ENCODE peak calls at places on chromosomes 6 and 20, in six cellular contexts. One of them, this sample, is unnamed.

GRCh38 chr20:59831024-59831900 is 102.2 kb downstream of the SYCP2 start:
- DNase-seq in naive thymus-derived CD4-positive, alpha-beta T cell: no peak
- DNase-seq in pancreas: no peak
- DNase-seq in HL-60: no peak
- DNase-seq in adrenal gland: no peak
- DNase-seq in brain microvascular endothelial cell: no peak
- DNase-seq in this sample: peak

GRCh38 chr6:100906325-100906724 is 25.2 kb upstream of the ASCC3 start:
- DNase-seq in naive thymus-derived CD4-positive, alpha-beta T cell: no peak
- DNase-seq in pancreas: no peak
- DNase-seq in HL-60: no peak
- DNase-seq in adrenal gland: no peak
- DNase-seq in brain microvascular endothelial cell: no peak
- DNase-seq in this sample: no peak

GRCh38 chr20:54208492-54209044 is 681 bp downstream of the PFDN4 start:
- DNase-seq in naive thymus-derived CD4-positive, alpha-beta T cell: no peak
- DNase-seq in pancreas: no peak
- DNase-seq in HL-60: peak
- DNase-seq in adrenal gland: no peak
- DNase-seq in brain microvascular endothelial cell: peak
- DNase-seq in this sample: no peak

GRCh38 chr20:62899633-62900051 is 26.7 kb downstream of the DIDO1 start:
- DNase-seq in naive thymus-derived CD4-positive, alpha-beta T cell: no peak
- DNase-seq in pancreas: no peak
- DNase-seq in HL-60: no peak
- DNase-seq in adrenal gland: no peak
- DNase-seq in brain microvascular endothelial cell: no peak
- DNase-seq in this sample: no peak

GRCh38 chr20:4894981-4895381 is 106.3 kb downstream of the SLC23A2 start:
- DNase-seq in naive thymus-derived CD4-positive, alpha-beta T cell: no peak
- DNase-seq in pancreas: no peak
- DNase-seq in HL-60: no peak
- DNase-seq in adrenal gland: no peak
- DNase-seq in brain microvascular endothelial cell: no peak
- DNase-seq in this sample: no peak

GRCh38 chr20:38692436-38693411 is 31.6 kb upstream of the SLC32A1 start:
- DNase-seq in naive thymus-derived CD4-positive, alpha-beta T cell: peak
- DNase-seq in pancreas: no peak
- DNase-seq in HL-60: no peak
- DNase-seq in adrenal gland: peak
- DNase-seq in brain microvascular endothelial cell: peak
- DNase-seq in this sample: no peak

GRCh38 chr6:16739329-16739801 is 21.9 kb downstream of the ATXN1 start:
- DNase-seq in naive thymus-derived CD4-positive, alpha-beta T cell: no peak
- DNase-seq in pancreas: no peak
- DNase-seq in HL-60: no peak
- DNase-seq in adrenal gland: no peak
- DNase-seq in brain microvascular endothelial cell: no peak
- DNase-seq in this sample: no peak

GRCh38 chr6:56525976-56526375 is 116.7 kb downstream of the DST start:
- DNase-seq in naive thymus-derived CD4-positive, alpha-beta T cell: no peak
- DNase-seq in pancreas: no peak
- DNase-seq in HL-60: no peak
- DNase-seq in adrenal gland: no peak
- DNase-seq in brain microvascular endothelial cell: no peak
- DNase-seq in this sample: no peak

GRCh38 chr6:19137419-19138035 is 699.6 kb upstream of the ID4 start:
- DNase-seq in naive thymus-derived CD4-positive, alpha-beta T cell: no peak
- DNase-seq in pancreas: no peak
- DNase-seq in HL-60: no peak
- DNase-seq in adrenal gland: no peak
- DNase-seq in brain microvascular endothelial cell: no peak
- DNase-seq in this sample: no peak

GRCh38 chr20:44796311-44796710 is 14.0 kb downstream of the RIMS4 start:
- DNase-seq in naive thymus-derived CD4-positive, alpha-beta T cell: no peak
- DNase-seq in pancreas: no peak
- DNase-seq in HL-60: no peak
- DNase-seq in adrenal gland: no peak
- DNase-seq in brain microvascular endothelial cell: no peak
- DNase-seq in this sample: no peak

GRCh38 chr20:46122071-46122470 is 4.0 kb downstream of the CD40 start:
- DNase-seq in naive thymus-derived CD4-positive, alpha-beta T cell: no peak
- DNase-seq in pancreas: no peak
- DNase-seq in HL-60: no peak
- DNase-seq in adrenal gland: no peak
- DNase-seq in brain microvascular endothelial cell: peak
- DNase-seq in this sample: no peak

GRCh38 chr6:4134841-4135664 is at the start of gene ECI2:
- DNase-seq in naive thymus-derived CD4-positive, alpha-beta T cell: peak
- DNase-seq in pancreas: peak
- DNase-seq in HL-60: peak
- DNase-seq in adrenal gland: peak
- DNase-seq in brain microvascular endothelial cell: no peak
- DNase-seq in this sample: peak

GRCh38 chr6:149473080-149474052 is 11.4 kb downstream of the ZC3H12D start:
- DNase-seq in naive thymus-derived CD4-positive, alpha-beta T cell: no peak
- DNase-seq in pancreas: no peak
- DNase-seq in HL-60: no peak
- DNase-seq in adrenal gland: no peak
- DNase-seq in brain microvascular endothelial cell: no peak
- DNase-seq in this sample: no peak

GRCh38 chr20:54132612-54133433 is 41.0 kb downstream of the CYP24A1 start:
- DNase-seq in naive thymus-derived CD4-positive, alpha-beta T cell: no peak
- DNase-seq in pancreas: no peak
- DNase-seq in HL-60: peak
- DNase-seq in adrenal gland: peak
- DNase-seq in brain microvascular endothelial cell: peak
- DNase-seq in this sample: no peak

GRCh38 chr6:28656715-28657114 is 131.0 kb downstream of the GPX5 start:
- DNase-seq in naive thymus-derived CD4-positive, alpha-beta T cell: no peak
- DNase-seq in pancreas: no peak
- DNase-seq in HL-60: no peak
- DNase-seq in adrenal gland: no peak
- DNase-seq in brain microvascular endothelial cell: no peak
- DNase-seq in this sample: no peak

GRCh38 chr6:127058936-127059335 is 59.5 kb upstream of the RSPO3 start:
- DNase-seq in naive thymus-derived CD4-positive, alpha-beta T cell: no peak
- DNase-seq in pancreas: no peak
- DNase-seq in HL-60: no peak
- DNase-seq in adrenal gland: no peak
- DNase-seq in brain microvascular endothelial cell: no peak
- DNase-seq in this sample: no peak

GRCh38 chr6:123036663-123037062 is 40.6 kb downstream of the CLVS2 start:
- DNase-seq in naive thymus-derived CD4-positive, alpha-beta T cell: no peak
- DNase-seq in pancreas: no peak
- DNase-seq in HL-60: no peak
- DNase-seq in adrenal gland: no peak
- DNase-seq in brain microvascular endothelial cell: no peak
- DNase-seq in this sample: no peak

GRCh38 chr6:128507337-128508310 is 12.8 kb downstream of the PTPRK start:
- DNase-seq in naive thymus-derived CD4-positive, alpha-beta T cell: no peak
- DNase-seq in pancreas: no peak
- DNase-seq in HL-60: no peak
- DNase-seq in adrenal gland: no peak
- DNase-seq in brain microvascular endothelial cell: peak
- DNase-seq in this sample: no peak

GRCh38 chr6:167965602-167966539 is 31.6 kb upstream of the KIF25 start:
- DNase-seq in naive thymus-derived CD4-positive, alpha-beta T cell: no peak
- DNase-seq in pancreas: no peak
- DNase-seq in HL-60: no peak
- DNase-seq in adrenal gland: no peak
- DNase-seq in brain microvascular endothelial cell: no peak
- DNase-seq in this sample: peak

GRCh38 chr6:46129634-46130505 is at the start of gene ENPP4:
- DNase-seq in naive thymus-derived CD4-positive, alpha-beta T cell: peak
- DNase-seq in pancreas: peak
- DNase-seq in HL-60: peak
- DNase-seq in adrenal gland: peak
- DNase-seq in brain microvascular endothelial cell: peak
- DNase-seq in this sample: peak

GRCh38 chr20:42567409-42567808 is 622.3 kb downstream of the PTPRT start:
- DNase-seq in naive thymus-derived CD4-positive, alpha-beta T cell: no peak
- DNase-seq in pancreas: no peak
- DNase-seq in HL-60: no peak
- DNase-seq in adrenal gland: no peak
- DNase-seq in brain microvascular endothelial cell: no peak
- DNase-seq in this sample: no peak

GRCh38 chr20:60009318-60009717 is 51.1 kb downstream of the CDH26 start:
- DNase-seq in naive thymus-derived CD4-positive, alpha-beta T cell: no peak
- DNase-seq in pancreas: no peak
- DNase-seq in HL-60: no peak
- DNase-seq in adrenal gland: no peak
- DNase-seq in brain microvascular endothelial cell: no peak
- DNase-seq in this sample: no peak

GRCh38 chr6:157840261-157840660 is 17.2 kb downstream of the SNX9 start:
- DNase-seq in naive thymus-derived CD4-positive, alpha-beta T cell: no peak
- DNase-seq in pancreas: no peak
- DNase-seq in HL-60: no peak
- DNase-seq in adrenal gland: no peak
- DNase-seq in brain microvascular endothelial cell: no peak
- DNase-seq in this sample: no peak
- H3K27ac ChIP-seq in naive thymus-derived CD4-positive, alpha-beta T cell: no peak
- H3K27ac ChIP-seq in pancreas: no peak
- H3K27ac ChIP-seq in HL-60: no peak
- H3K27ac ChIP-seq in adrenal gland: no peak
- H3K27ac ChIP-seq in brain microvascular endothelial cell: no peak
- H3K27ac ChIP-seq in this sample: no peak

GRCh38 chr20:2279245-2279779 is 16.5 kb upstream of the TGM3 start:
- DNase-seq in naive thymus-derived CD4-positive, alpha-beta T cell: no peak
- DNase-seq in pancreas: no peak
- DNase-seq in HL-60: no peak
- DNase-seq in adrenal gland: no peak
- DNase-seq in brain microvascular endothelial cell: no peak
- DNase-seq in this sample: no peak

GRCh38 chr20:2276015-2276414 is 19.8 kb upstream of the TGM3 start:
- DNase-seq in naive thymus-derived CD4-positive, alpha-beta T cell: no peak
- DNase-seq in pancreas: no peak
- DNase-seq in HL-60: no peak
- DNase-seq in adrenal gland: no peak
- DNase-seq in brain microvascular endothelial cell: no peak
- DNase-seq in this sample: no peak

GRCh38 chr20:2273634-2274302 is 22.0 kb upstream of the TGM3 start:
- DNase-seq in naive thymus-derived CD4-positive, alpha-beta T cell: no peak
- DNase-seq in pancreas: no peak
- DNase-seq in HL-60: no peak
- DNase-seq in adrenal gland: no peak
- DNase-seq in brain microvascular endothelial cell: no peak
- DNase-seq in this sample: no peak
- H3K4me3 ChIP-seq in naive thymus-derived CD4-positive, alpha-beta T cell: no peak
- H3K4me3 ChIP-seq in pancreas: no peak
- H3K4me3 ChIP-seq in HL-60: no peak
- H3K4me3 ChIP-seq in adrenal gland: no peak
- H3K4me3 ChIP-seq in brain microvascular endothelial cell: no peak
- H3K4me3 ChIP-seq in this sample: no peak

GRCh38 chr20:19786311-19786710 is 28.3 kb downstream of the RIN2 start:
- DNase-seq in naive thymus-derived CD4-positive, alpha-beta T cell: no peak
- DNase-seq in pancreas: no peak
- DNase-seq in HL-60: peak
- DNase-seq in adrenal gland: peak
- DNase-seq in brain microvascular endothelial cell: peak
- DNase-seq in this sample: no peak

GRCh38 chr20:19783966-19784401 is 25.9 kb downstream of the RIN2 start:
- DNase-seq in naive thymus-derived CD4-positive, alpha-beta T cell: no peak
- DNase-seq in pancreas: peak
- DNase-seq in HL-60: no peak
- DNase-seq in adrenal gland: peak
- DNase-seq in brain microvascular endothelial cell: peak
- DNase-seq in this sample: peak

GRCh38 chr20:19785886-19786285 is 27.8 kb downstream of the RIN2 start:
- DNase-seq in naive thymus-derived CD4-positive, alpha-beta T cell: no peak
- DNase-seq in pancreas: no peak
- DNase-seq in HL-60: no peak
- DNase-seq in adrenal gland: no peak
- DNase-seq in brain microvascular endothelial cell: peak
- DNase-seq in this sample: no peak

GRCh38 chr20:19784511-19785172 is 26.6 kb downstream of the RIN2 start:
- DNase-seq in naive thymus-derived CD4-positive, alpha-beta T cell: no peak
- DNase-seq in pancreas: no peak
- DNase-seq in HL-60: peak
- DNase-seq in adrenal gland: peak
- DNase-seq in brain microvascular endothelial cell: peak
- DNase-seq in this sample: peak

GRCh38 chr20:19785173-19785799 is 27.2 kb downstream of the RIN2 start:
- DNase-seq in naive thymus-derived CD4-positive, alpha-beta T cell: no peak
- DNase-seq in pancreas: no peak
- DNase-seq in HL-60: no peak
- DNase-seq in adrenal gland: no peak
- DNase-seq in brain microvascular endothelial cell: no peak
- DNase-seq in this sample: no peak
- H3K27ac ChIP-seq in naive thymus-derived CD4-positive, alpha-beta T cell: no peak
- H3K27ac ChIP-seq in pancreas: no peak
- H3K27ac ChIP-seq in HL-60: no peak
- H3K27ac ChIP-seq in adrenal gland: no peak
- H3K27ac ChIP-seq in brain microvascular endothelial cell: peak
- H3K27ac ChIP-seq in this sample: peak

DNA sequence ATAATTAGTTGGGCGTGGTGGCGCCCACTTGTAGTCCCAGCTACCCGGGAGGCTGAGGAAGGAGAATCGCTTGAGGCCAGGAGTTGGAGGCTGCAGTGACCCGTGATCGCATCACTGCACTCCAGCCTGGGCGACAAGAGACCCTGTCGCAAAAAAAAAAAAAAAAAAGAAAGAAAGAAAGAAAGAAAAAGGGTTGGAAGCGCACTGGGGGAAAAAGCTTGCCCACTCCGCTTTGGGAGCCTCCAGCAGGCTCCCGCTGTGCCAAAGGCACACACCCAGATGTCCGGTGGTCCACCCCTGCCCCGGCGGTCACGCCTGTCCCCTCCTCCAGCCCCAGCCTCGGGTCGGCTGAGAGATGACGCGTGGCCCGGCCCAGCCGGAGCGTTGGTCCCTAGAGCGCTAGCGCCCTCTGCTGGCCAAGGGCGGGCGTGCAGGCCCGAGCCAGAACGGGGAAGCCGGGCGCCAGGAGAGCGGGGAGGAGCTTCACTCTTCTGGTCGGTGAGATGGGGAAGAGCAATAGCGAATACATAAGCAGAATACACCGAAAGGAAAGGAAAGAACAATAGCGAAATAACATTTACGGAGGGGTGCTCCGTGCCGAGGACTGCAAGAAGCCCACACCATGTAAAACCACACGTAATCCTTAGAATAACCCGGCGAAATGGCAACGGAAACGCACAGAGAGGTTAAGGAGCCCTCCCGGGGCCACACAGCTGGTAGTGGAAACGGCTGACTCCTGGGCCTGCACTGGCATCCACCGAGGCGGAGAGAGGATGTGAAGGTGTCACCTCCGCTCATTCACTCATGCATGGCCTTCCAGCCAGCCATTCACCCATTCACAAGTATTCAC is 41.7 kb downstream of the UBE2V1 start:
- DNase-seq in naive thymus-derived CD4-positive, alpha-beta T cell: peak
- DNase-seq in pancreas: peak
- DNase-seq in HL-60: peak
- DNase-seq in adrenal gland: peak
- DNase-seq in brain microvascular endothelial cell: peak
- DNase-seq in this sample: peak
- H3K4me3 ChIP-seq in naive thymus-derived CD4-positive, alpha-beta T cell: peak
- H3K4me3 ChIP-seq in pancreas: no peak
- H3K4me3 ChIP-seq in HL-60: peak
- H3K4me3 ChIP-seq in adrenal gland: no peak
- H3K4me3 ChIP-seq in brain microvascular endothelial cell: peak
- H3K4me3 ChIP-seq in this sample: no peak

This sample was measured in upper lobe of left lung.